ENCODE peak calls at places on chromosomes 4 and X, in four cellular contexts. C is hypothalamus; Z is activated CD8-positive, alpha-beta memory T cell treated with anti-CD3 and anti-CD28 coated beads for 48 hours; A is Calu3. S is an unnamed sample.
A peak's percentile ranks its signal among the peaks of the same experiment; 100 is the strongest.

GRCh38 chrX:18654873-18655836 is 16.8 kb downstream of the RS1 start:
- DNase-seq in C (no peak), Z (no peak), A (no peak), S (no peak)

GRCh38 chr4:27318740-27319139 is 458.1 kb downstream of the STIM2 start:
- DNase-seq in C (peak; percentile 5), Z (no peak), A (peak; percentile 55), S (peak; percentile 73)

GRCh38 chr4:107548211-107548905 is 171.7 kb downstream of the PAPSS1 start:
- DNase-seq in C (no peak), Z (no peak), A (no peak), S (no peak)

GRCh38 chrX:23434356-23434884 is 99.8 kb downstream of the PTCHD1 start:
- DNase-seq in C (peak; percentile 66), Z (no peak), A (peak; percentile 32), S (no peak)

GRCh38 chrX:136468391-136469103 is 19.2 kb upstream of the BRS3 start:
- DNase-seq in C (no peak), Z (no peak), A (no peak), S (no peak)

GRCh38 chr4:186570193-186570996 is 15.0 kb upstream of the MTNR1A start:
- DNase-seq in C (no peak), Z (no peak), A (peak; percentile 58), S (no peak)

GRCh38 chrX:23756165-23756564 is 13.1 kb upstream of the ACOT9 start:
- DNase-seq in C (peak; percentile 32), Z (no peak), A (peak; percentile 66), S (no peak)

GRCh38 chr4:79442422-79442821 is 34.4 kb upstream of the GK2 start:
- DNase-seq in C (no peak), Z (no peak), A (no peak), S (no peak)

GRCh38 chrX:35841872-35842271 is 43.7 kb downstream of the MAGEB16 start:
- DNase-seq in C (no peak), Z (no peak), A (no peak), S (no peak)

GRCh38 chrX:153055827-153056748 is at the start of gene PNMA3:
- DNase-seq in C (no peak), Z (no peak), A (no peak), S (peak; percentile 50)

GRCh38 chr4:1232661-1233621 is 16.0 kb downstream of the CTBP1 start:
- DNase-seq in C (peak; percentile 58), Z (no peak), A (no peak), S (no peak)

GRCh38 chr4:67746797-67747495 is 7.2 kb downstream of the GNRHR start:
- DNase-seq in C (no peak), Z (no peak), A (no peak), S (no peak)

GRCh38 chrX:132199941-132200340 is 19.3 kb downstream of the RAP2C start:
- DNase-seq in C (no peak), Z (no peak), A (no peak), S (no peak)

GRCh38 chr4:55498051-55498450 is 48.7 kb downstream of the CLOCK start:
- DNase-seq in C (no peak), Z (no peak), A (no peak), S (no peak)

GRCh38 chrX:10755477-10756334 is 135.3 kb upstream of the MID1 start:
- DNase-seq in C (no peak), Z (no peak), A (peak; percentile 6), S (no peak)

GRCh38 chr4:147682755-147683154 is 1.2 kb downstream of the PRMT9 start:
- DNase-seq in C (no peak), Z (no peak), A (no peak), S (no peak)

GRCh38 chr4:188934320-188934975 is 795.2 kb downstream of the TRIML1 start:
- DNase-seq in C (no peak), Z (no peak), A (peak; percentile 49), S (no peak)

GRCh38 chrX:99468993-99469392 is 941.1 kb downstream of the PCDH19 start:
- DNase-seq in C (no peak), Z (no peak), A (no peak), S (no peak)

GRCh38 chr4:43816107-43816506 is 632.5 kb downstream of the KCTD8 start:
- DNase-seq in C (no peak), Z (no peak), A (no peak), S (no peak)

GRCh38 chr4:123743821-123744220 is 347.2 kb downstream of the SPRY1 start:
- DNase-seq in C (no peak), Z (no peak), A (no peak), S (no peak)

GRCh38 chr4:53233396-53233795 is 132.5 kb downstream of the SCFD2 start:
- DNase-seq in C (no peak), Z (no peak), A (no peak), S (no peak)

GRCh38 chr4:26496207-26496783 is 6.0 kb upstream of the CCKAR start:
- DNase-seq in C (no peak), Z (no peak), A (no peak), S (no peak)

GRCh38 chr4:113905301-113905700 is 74.1 kb downstream of the ARSJ start:
- DNase-seq in C (no peak), Z (no peak), A (no peak), S (no peak)

GRCh38 chrX:68839771-68840170 is 10.9 kb downstream of the EFNB1 start:
- DNase-seq in C (no peak), Z (no peak), A (no peak), S (no peak)

GRCh38 chr4:92232566-92232965 is 71.2 kb upstream of the GRID2 start:
- DNase-seq in C (no peak), Z (no peak), A (no peak), S (no peak)

GRCh38 chr4:89509708-89510269 is 202.2 kb upstream of the GPRIN3 start:
- DNase-seq in C (no peak), Z (no peak), A (no peak), S (no peak)

GRCh38 chr4:150234246-150234645 is 156.0 kb downstream of the DCLK2 start:
- DNase-seq in C (no peak), Z (no peak), A (no peak), S (no peak)

GRCh38 chr4:113760094-113760851 is 1.3 kb downstream of the CAMK2D start:
- DNase-seq in C (no peak), Z (no peak), A (no peak), S (no peak)